ENCODE peak calls at places on chromosomes 5 and 9, in eight cellular contexts. M is spleen, U is ovary, N is upper lobe of left lung, L is uterus, V is HepG2, E is transverse colon, C is Peyer's patch. F is an unnamed sample.

GRCh38 chr5:1005904-1006655 is 2.5 kb upstream of the NKD2 start:
- DNase-seq in C (peak; percentile 40), U (peak; percentile 9), M (peak; percentile 69), E (peak; percentile 5), N (no peak), L (peak; percentile 11), V (no peak), F (no peak)

GRCh38 chr9:33344145-33344544 is 53.8 kb downstream of the NFX1 start:
- DNase-seq in E (no peak), U (no peak), C (no peak), L (no peak), V (no peak), M (no peak), N (no peak), F (no peak)

GRCh38 chr5:129541648-129542251 is 81.7 kb downstream of the ADAMTS19 start:
- DNase-seq in L (no peak), V (peak; percentile 13), U (no peak), C (no peak), E (no peak), M (no peak), N (no peak), F (peak; percentile 4)

GRCh38 chr9:36870960-36871359 is 163.1 kb downstream of the PAX5 start:
- DNase-seq in L (no peak), M (peak; percentile 66), C (peak; percentile 50), E (peak; percentile 16), V (no peak), U (no peak), N (no peak), F (no peak)

GRCh38 chr5:62600560-62601252 is 22.1 kb downstream of the LRRC70 start:
- DNase-seq in V (peak; percentile 35), E (no peak), N (no peak), C (no peak), U (no peak), M (no peak), L (no peak), F (no peak)

GRCh38 chr9:137300607-137301085 is 1.4 kb downstream of the NRARP start:
- DNase-seq in M (no peak), C (peak; percentile 61), E (peak; percentile 51), U (peak; percentile 30), V (no peak), N (no peak), L (no peak), F (no peak)

GRCh38 chr9:14343948-14344547 is 30.1 kb upstream of the NFIB start:
- DNase-seq in L (no peak), M (no peak), V (no peak), E (no peak), N (no peak), U (no peak), C (no peak), F (no peak)

GRCh38 chr5:68848086-68848485 is 245.7 kb upstream of the SLC30A5 start:
- DNase-seq in N (no peak), C (no peak), M (no peak), E (no peak), V (no peak), U (no peak), L (no peak), F (no peak)

GRCh38 chr5:33736510-33736909 is 155.3 kb downstream of the ADAMTS12 start:
- DNase-seq in L (no peak), C (no peak), E (no peak), M (no peak), V (peak; percentile 4), U (no peak), N (no peak), F (no peak)

DNA sequence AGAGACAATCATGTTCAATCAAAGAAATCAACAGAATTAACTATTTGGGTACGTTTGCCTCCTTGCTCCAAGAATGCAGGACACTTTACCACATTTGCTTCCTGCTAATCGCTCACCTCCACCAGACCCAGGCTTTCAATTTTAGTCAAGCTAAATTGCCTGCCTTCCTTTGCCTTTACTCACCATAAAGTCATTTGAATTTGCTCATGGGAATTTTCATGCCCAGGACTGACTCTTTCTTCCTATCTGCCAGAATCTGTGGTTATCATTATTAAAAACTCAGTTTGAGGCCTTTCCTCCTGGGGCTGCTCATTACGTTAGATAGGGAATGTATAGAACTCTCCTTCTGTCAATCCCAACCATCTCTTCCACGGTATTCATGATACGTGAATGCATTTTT is 1935.3 kb upstream of the WWC1 start:
- DNase-seq in E (no peak), M (no peak), N (no peak), U (no peak), V (no peak), C (no peak), L (no peak), F (no peak)
- TF ChIP-seq POLR2A in E (no peak), M (no peak), N (no peak), U (no peak), V (no peak), C (no peak), L (no peak), F (no peak)

GRCh38 chr9:34459356-34459755 is 751 bp downstream of the DNAI1 start:
- DNase-seq in V (no peak), E (no peak), C (no peak), N (no peak), L (no peak), U (no peak), M (no peak), F (no peak)

GRCh38 chr9:34458967-34459355 is 356 bp downstream of the DNAI1 start:
- DNase-seq in C (no peak), N (no peak), U (peak; percentile 60), M (peak; percentile 77), E (no peak), V (no peak), L (no peak), F (no peak)

GRCh38 chr9:34456746-34457145 is 1.6 kb downstream of the FAM219A start:
- DNase-seq in V (no peak), U (no peak), C (no peak), N (no peak), E (no peak), M (no peak), L (no peak), F (no peak)

GRCh38 chr9:34457266-34458012 is 931 bp downstream of the FAM219A start:
- DNase-seq in N (peak; percentile 66), E (peak; percentile 56), M (peak; percentile 88), U (peak; percentile 79), V (no peak), L (peak; percentile 76), C (peak; percentile 57), F (peak; percentile 52)

DNA sequence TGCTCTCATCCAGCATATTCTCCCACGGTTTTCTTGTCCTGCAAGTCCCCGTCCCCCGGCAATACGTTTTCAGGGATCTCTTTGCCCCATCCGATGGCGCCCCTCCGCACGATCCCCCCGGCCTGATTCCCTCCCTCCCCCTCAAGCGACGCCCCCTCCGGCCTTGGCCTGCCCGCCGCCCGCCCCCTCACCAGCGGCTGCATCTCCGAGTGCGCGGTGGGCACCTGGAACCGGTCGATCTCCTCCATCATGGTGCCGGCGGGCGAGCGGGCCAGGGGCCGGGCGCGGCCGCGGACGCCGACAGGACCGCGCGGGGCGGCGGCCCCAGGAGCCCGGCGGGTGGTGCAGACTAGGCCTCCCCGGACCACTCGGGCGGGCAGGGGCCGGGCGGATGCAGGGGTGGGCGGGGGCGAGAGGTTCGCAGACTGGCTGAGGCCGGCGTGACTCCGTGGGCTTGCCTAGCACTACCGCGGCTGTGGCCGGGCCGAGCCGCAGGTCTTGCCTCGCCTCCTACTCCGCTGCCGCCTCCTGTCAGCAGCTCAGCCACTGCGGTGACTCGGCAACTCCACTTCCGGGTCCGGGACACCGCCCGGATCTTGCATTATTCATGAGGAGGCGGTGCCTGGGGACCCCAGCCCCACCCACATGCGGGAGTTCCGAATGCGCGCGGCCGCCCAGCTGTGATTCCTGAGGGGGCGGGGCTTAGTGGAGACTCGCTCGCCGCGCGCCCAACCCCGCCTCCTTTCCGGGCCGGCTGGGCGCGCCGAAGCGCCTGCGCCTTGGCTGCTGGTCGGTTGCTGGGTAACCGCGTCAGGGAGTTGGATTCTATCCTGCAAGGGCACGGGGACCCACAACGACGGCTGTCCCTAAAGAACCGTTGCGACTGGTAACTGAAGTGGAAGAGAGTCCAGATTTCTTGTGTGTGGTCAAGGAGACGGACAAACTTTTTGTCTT is at the start of the genes DNAI1 and FAM219A:
- DNase-seq in M (peak; percentile 100), U (peak; percentile 98), V (peak; percentile 94), E (peak; percentile 99), N (peak; percentile 100), C (peak; percentile 99), L (peak; percentile 99), F (peak; percentile 98)
- TF ChIP-seq POLR2A in M (peak; percentile 23), U (peak; percentile 76), V (peak; percentile 81), E (peak; percentile 83), N (peak; percentile 88), C (peak; percentile 85), L (peak; percentile 93), F (peak; percentile 52)

DNA sequence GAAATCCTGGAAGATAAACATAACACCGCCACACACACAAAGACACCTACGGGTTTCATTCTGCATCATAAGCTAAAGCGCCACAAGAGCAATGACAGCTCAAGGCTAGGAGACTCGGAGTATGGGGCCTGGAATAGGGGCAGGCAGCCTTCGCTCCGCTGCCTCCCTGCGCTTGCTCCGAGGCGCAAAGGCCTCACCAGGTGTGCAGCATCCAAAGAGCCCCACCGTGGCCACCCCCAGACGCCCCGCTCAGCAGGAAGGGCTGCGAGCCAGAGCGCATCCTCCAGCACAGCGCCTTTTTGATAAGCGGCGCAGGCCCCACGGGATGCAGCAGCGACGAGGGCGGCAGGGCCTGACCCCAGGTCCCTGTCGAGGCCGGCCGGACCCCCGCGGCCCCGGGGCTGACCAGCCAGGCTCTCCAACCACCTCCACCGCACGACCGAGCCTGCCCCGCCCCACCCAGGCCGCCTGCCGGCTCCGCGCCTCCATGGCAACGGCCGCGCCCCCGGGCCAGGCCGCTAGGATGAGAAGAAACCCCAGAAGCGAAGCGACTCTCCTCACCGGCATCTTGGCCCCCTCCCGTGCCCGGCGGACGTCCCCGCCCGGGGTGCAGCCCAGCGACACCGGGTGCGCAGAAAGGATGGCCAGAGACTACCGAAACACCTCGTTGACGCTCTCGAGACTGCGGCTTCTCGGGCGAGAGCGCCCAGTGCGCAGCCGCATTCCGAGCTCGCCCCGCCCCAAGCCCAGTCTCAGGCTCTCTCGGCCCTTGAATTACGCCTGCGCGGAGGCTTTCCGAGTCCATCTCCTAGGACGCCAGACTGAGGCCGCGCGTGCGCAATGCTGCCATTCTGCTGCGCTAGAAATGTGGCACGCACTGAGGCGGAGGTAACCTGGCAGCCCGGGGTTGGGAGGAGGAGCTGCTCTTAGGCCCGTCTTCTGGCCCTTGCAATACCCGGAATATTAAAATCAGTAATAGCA is at the start of gene KIF3A:
- DNase-seq in U (peak; percentile 94), E (peak; percentile 98), M (peak; percentile 99), V (peak; percentile 95), N (peak; percentile 96), L (peak; percentile 95), C (peak; percentile 97), F (peak; percentile 96)
- TF ChIP-seq POLR2A in U (no peak), E (peak; percentile 38), M (no peak), V (peak; percentile 49), N (peak; percentile 61), L (peak; percentile 45), C (peak; percentile 30), F (no peak)

DNA sequence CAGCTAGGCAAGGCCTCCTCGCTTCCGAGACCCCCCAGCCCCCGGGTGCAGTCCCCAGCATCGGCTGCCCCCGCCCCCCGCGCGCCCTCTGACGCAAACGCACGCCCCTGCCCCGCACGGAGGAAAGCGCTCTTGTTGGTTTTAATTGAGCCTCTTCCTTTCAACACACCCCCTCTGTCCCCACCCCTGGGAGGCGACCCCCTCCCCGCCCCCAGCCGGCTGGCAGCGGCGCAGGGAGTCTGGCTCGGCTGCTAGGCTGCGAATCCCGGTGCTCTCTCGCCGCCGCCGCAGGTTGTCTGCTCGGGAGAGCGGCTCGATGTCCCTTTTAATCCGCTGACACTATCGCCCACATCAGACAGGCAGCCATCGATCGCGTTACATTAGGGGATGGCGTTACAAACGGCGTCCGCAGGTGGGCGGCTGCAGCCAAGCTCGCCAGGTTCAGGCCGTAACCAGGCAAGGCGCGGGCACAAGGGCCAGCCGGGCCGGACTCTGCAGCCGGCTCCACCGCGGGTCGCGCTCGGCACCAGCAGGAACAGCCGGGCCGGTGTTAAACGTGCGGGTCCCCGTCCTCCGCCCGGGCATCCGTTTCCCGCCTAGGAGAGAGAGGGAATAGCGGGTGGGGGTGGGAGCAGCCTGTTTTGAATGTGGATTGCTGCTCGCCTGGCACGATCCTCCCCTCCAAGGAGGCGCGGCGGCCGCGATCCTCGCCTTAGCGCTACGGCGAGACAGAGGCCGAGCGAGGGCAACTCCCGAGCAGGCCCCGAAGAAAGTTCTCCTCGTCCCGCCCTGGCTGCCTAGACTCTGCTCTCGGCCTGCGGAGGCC is 1.2 kb downstream of the NR2F1-AS1 start:
- DNase-seq in V (no peak), C (peak; percentile 57), L (peak; percentile 64), M (peak; percentile 79), U (peak; percentile 72), E (no peak), N (no peak), F (peak; percentile 33)
- TF ChIP-seq POLR2A in V (no peak), C (no peak), L (no peak), M (no peak), U (no peak), E (no peak), N (no peak), F (no peak)

F was measured in erythroblast.